ENCODE peak calls at places on chromosomes 6 and 20, in eight cellular contexts. Y is right cardiac atrium, D is adrenal gland, L is dorsolateral prefrontal cortex, R is GM23338, U is tibial nerve, X is ovary, H is spleen. V is an unnamed sample.

GRCh38 chr6:111989743-111990142 is 64.2 kb upstream of the CCN6 start:
- DNase-seq in Y (no peak), D (no peak), L (no peak), R (no peak), U (no peak), X (no peak), H (no peak), V (no peak)

GRCh38 chr6:73548458-73549446 is 27.9 kb upstream of the EEF1A1 start:
- DNase-seq in Y (no peak), D (no peak), L (no peak), R (no peak), U (no peak), X (no peak), H (peak), V (no peak)

GRCh38 chr6:122799916-122800701 is 11.1 kb downstream of the SMPDL3A start:
- DNase-seq in Y (no peak), D (no peak), L (no peak), R (no peak), U (no peak), X (no peak), H (no peak), V (no peak)

GRCh38 chr20:64116541-64117423 is 9.4 kb upstream of the NPBWR2 start:
- DNase-seq in Y (no peak), D (no peak), L (peak), R (peak), U (no peak), X (no peak), H (no peak), V (no peak)

GRCh38 chr6:33343953-33344611 is 26.5 kb upstream of the ZBTB22 start:
- DNase-seq in Y (no peak), D (no peak), L (no peak), R (no peak), U (no peak), X (no peak), H (no peak), V (no peak)

GRCh38 chr6:69337301-69337700 is 459.5 kb downstream of the LMBRD1 start:
- DNase-seq in Y (no peak), D (no peak), L (no peak), R (no peak), U (no peak), X (no peak), H (no peak), V (no peak)

GRCh38 chr6:74182992-74183391 is 487.0 kb downstream of the CD109 start:
- DNase-seq in Y (no peak), D (no peak), L (no peak), R (no peak), U (no peak), X (no peak), H (no peak), V (peak)

GRCh38 chr6:50520862-50521261 is 192.5 kb upstream of the TFAP2D start:
- DNase-seq in Y (no peak), D (no peak), L (no peak), R (peak), U (no peak), X (no peak), H (no peak), V (no peak)

GRCh38 chr6:39821739-39822532 is 29.8 kb downstream of the DAAM2 start:
- DNase-seq in Y (peak), D (no peak), L (peak), R (peak), U (peak), X (peak), H (no peak), V (peak)

GRCh38 chr6:1110164-1110563 is 201.7 kb upstream of the FOXQ1 start:
- DNase-seq in Y (no peak), D (no peak), L (no peak), R (no peak), U (no peak), X (no peak), H (no peak), V (no peak)

GRCh38 chr6:90021701-90022100 is 127.4 kb downstream of the GJA10 start:
- DNase-seq in Y (no peak), D (no peak), L (no peak), R (no peak), U (no peak), X (no peak), H (no peak), V (no peak)

GRCh38 chr6:121526282-121526681 is 90.8 kb downstream of the GJA1 start:
- DNase-seq in Y (no peak), D (no peak), L (no peak), R (no peak), U (no peak), X (no peak), H (no peak), V (no peak)

GRCh38 chr6:142696689-142697088 is 248.3 kb downstream of the HIVEP2 start:
- DNase-seq in Y (peak), D (no peak), L (no peak), R (no peak), U (no peak), X (peak), H (no peak), V (no peak)

GRCh38 chr6:12092762-12093161 is 80.7 kb downstream of the HIVEP1 start:
- DNase-seq in Y (no peak), D (no peak), L (no peak), R (no peak), U (no peak), X (no peak), H (no peak), V (no peak)

GRCh38 chr20:39910536-39910935 is 778.5 kb downstream of the MAFB start:
- DNase-seq in Y (peak), D (peak), L (no peak), R (no peak), U (no peak), X (no peak), H (peak), V (no peak)

DNA sequence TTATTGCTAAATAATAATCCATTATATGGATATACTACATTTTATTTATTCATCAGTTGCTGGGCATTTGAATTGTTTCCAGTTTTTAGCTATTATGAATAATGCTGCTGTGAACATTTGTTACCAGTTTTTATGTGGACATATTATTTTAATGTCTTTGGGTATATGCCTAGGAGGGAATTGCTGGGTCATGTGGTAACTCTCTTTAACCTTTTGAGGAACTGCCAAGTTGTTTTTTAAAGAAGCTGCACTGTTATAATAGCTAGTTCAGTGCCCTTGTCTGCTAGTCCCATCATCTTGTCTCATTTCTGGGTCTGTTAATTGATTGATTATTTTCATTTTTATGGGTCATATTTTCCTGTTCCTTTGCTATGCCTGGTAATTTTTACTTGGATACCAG is 56.3 kb downstream of the FOXO3 start:
- DNase-seq in Y (no peak), D (no peak), L (no peak), R (no peak), U (no peak), X (no peak), H (no peak), V (no peak)
- H3K27ac ChIP-seq in Y (no peak), D (no peak), L (no peak), R (no peak), U (no peak), X (no peak), H (no peak), V (no peak)

GRCh38 chr6:3340891-3341290 is 82.1 kb downstream of the PSMG4 start:
- DNase-seq in Y (no peak), D (no peak), L (no peak), R (peak), U (no peak), X (no peak), H (no peak), V (no peak)

GRCh38 chr6:3343089-3343901 is 84.5 kb downstream of the PSMG4 start:
- DNase-seq in Y (no peak), D (no peak), L (no peak), R (no peak), U (no peak), X (no peak), H (no peak), V (no peak)

GRCh38 chr6:3341467-3341866 is 82.7 kb downstream of the PSMG4 start:
- DNase-seq in Y (peak), D (no peak), L (no peak), R (peak), U (no peak), X (no peak), H (no peak), V (no peak)

GRCh38 chr6:3337521-3338350 is 79.0 kb downstream of the PSMG4 start:
- DNase-seq in Y (no peak), D (no peak), L (no peak), R (peak), U (no peak), X (no peak), H (no peak), V (no peak)

GRCh38 chr6:3340358-3340798 is 81.6 kb downstream of the PSMG4 start:
- DNase-seq in Y (no peak), D (no peak), L (no peak), R (no peak), U (no peak), X (no peak), H (no peak), V (no peak)
- H3K27ac ChIP-seq in Y (no peak), D (peak), L (no peak), R (peak), U (no peak), X (no peak), H (no peak), V (peak)

GRCh38 chr6:156954191-156954590 is 177.0 kb downstream of the ARID1B start:
- DNase-seq in Y (no peak), D (no peak), L (no peak), R (no peak), U (no peak), X (no peak), H (no peak), V (no peak)
- H3K27ac ChIP-seq in Y (no peak), D (no peak), L (no peak), R (no peak), U (no peak), X (no peak), H (no peak), V (no peak)

GRCh38 chr6:26031595-26032386 is 55.4 kb upstream of the HFE start:
- DNase-seq in Y (peak), D (peak), L (peak), R (peak), U (peak), X (peak), H (peak), V (peak)

GRCh38 chr6:26030716-26031115 is 56.5 kb upstream of the HFE start:
- DNase-seq in Y (no peak), D (no peak), L (no peak), R (no peak), U (no peak), X (no peak), H (no peak), V (no peak)

GRCh38 chr6:26029857-26030653 is 57.2 kb upstream of the HFE start:
- DNase-seq in Y (no peak), D (no peak), L (no peak), R (no peak), U (no peak), X (no peak), H (no peak), V (no peak)

GRCh38 chr6:26032387-26033131 is 54.7 kb upstream of the HFE start:
- DNase-seq in Y (no peak), D (no peak), L (no peak), R (peak), U (no peak), X (no peak), H (no peak), V (no peak)

GRCh38 chr6:26031151-26031594 is 56.1 kb upstream of the HFE start:
- DNase-seq in Y (no peak), D (no peak), L (no peak), R (no peak), U (no peak), X (no peak), H (no peak), V (no peak)
- H3K27ac ChIP-seq in Y (no peak), D (peak), L (no peak), R (peak), U (peak), X (no peak), H (peak), V (no peak)

GRCh38 chr20:32192698-32193097 is 14.8 kb downstream of the PLAGL2 start:
- DNase-seq in Y (no peak), D (no peak), L (no peak), R (no peak), U (no peak), X (no peak), H (no peak), V (no peak)

GRCh38 chr20:32189691-32190607 is 17.6 kb downstream of the PLAGL2 start:
- DNase-seq in Y (peak), D (peak), L (peak), R (peak), U (no peak), X (peak), H (peak), V (no peak)

GRCh38 chr20:32190608-32191415 is 16.7 kb downstream of the PLAGL2 start:
- DNase-seq in Y (no peak), D (no peak), L (no peak), R (peak), U (no peak), X (no peak), H (no peak), V (no peak)

GRCh38 chr20:32191873-32192272 is 15.7 kb downstream of the PLAGL2 start:
- DNase-seq in Y (no peak), D (no peak), L (no peak), R (no peak), U (no peak), X (no peak), H (no peak), V (no peak)

DNA sequence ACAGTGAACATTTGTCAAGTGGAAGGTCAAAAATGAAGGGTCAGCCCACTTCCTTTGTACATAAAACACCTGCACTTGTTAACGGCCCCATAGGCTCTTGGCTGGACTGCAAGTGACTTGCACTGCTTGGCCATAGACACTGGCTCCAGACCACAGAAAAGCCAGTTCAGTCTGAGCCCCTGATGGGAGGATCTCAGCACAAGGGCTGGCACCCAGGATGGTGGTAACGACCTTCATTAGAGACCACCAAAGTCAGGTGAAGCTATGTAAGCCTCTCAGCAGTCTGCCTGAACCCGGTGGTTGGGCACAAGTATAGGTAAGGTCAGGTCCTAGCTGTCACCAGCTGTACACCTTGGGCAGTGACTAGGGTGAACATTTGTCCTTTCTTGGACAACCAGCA is 16.1 kb downstream of the PLAGL2 start:
- DNase-seq in Y (no peak), D (no peak), L (no peak), R (no peak), U (no peak), X (no peak), H (no peak), V (no peak)
- H3K27ac ChIP-seq in Y (no peak), D (peak), L (no peak), R (peak), U (peak), X (no peak), H (no peak), V (no peak)

GRCh38 chr6:35057449-35058030 is 83.6 kb downstream of the TCP11 start:
- DNase-seq in Y (no peak), D (no peak), L (no peak), R (no peak), U (no peak), X (no peak), H (peak), V (no peak)
- H3K27ac ChIP-seq in Y (peak), D (peak), L (peak), R (peak), U (no peak), X (no peak), H (no peak), V (no peak)

GRCh38 chr6:158817298-158818007 is 1.7 kb downstream of the EZR start:
- DNase-seq in Y (peak), D (peak), L (no peak), R (peak), U (no peak), X (no peak), H (peak), V (no peak)
- H3K27ac ChIP-seq in Y (peak), D (peak), L (peak), R (peak), U (peak), X (peak), H (peak), V (peak)

GRCh38 chr6:134535831-134536230 is 217.9 kb upstream of the SGK1 start:
- DNase-seq in Y (no peak), D (no peak), L (no peak), R (no peak), U (no peak), X (no peak), H (no peak), V (no peak)
- H3K27ac ChIP-seq in Y (peak), D (no peak), L (no peak), R (no peak), U (no peak), X (no peak), H (no peak), V (peak)

DNA sequence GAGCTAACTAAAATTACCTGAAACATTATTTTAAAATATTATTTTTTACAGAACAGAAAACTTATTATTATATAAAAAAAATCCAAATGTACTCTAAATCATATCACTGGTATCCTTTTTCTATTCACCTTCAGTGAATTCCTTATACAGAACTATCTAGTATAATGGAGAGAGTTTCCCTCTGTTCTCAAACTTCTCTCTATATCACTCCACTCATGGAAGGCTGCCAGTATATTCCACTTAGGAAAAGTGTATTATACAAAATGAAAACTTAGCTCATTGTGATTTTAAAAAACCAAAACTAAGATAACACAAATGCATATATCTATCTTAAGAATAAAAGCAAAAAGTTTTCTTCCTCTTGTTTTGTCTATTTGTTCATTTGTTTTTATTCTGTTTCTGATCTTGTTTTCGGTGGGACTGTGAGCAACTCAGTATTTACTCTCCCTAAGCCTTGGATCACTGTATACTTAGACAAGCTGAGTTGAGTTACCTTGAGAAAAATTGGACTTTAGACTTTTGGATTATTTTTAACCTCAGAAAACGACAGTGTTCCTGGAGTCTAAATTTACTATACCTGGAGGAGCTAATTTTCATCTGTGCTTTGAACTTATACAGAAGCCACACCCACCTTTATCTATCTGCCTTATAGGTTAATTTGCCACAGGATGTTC is 61.4 kb downstream of the GPR63 start:
- DNase-seq in Y (no peak), D (no peak), L (no peak), R (no peak), U (no peak), X (no peak), H (no peak), V (no peak)
- H3K27ac ChIP-seq in Y (no peak), D (no peak), L (no peak), R (no peak), U (no peak), X (no peak), H (no peak), V (no peak)

GRCh38 chr6:7313505-7314165 is 636 bp upstream of the SSR1 start:
- DNase-seq in Y (no peak), D (no peak), L (no peak), R (no peak), U (no peak), X (peak), H (peak), V (no peak)

GRCh38 chr6:7317538-7317937 is 4.5 kb upstream of the SSR1 start:
- DNase-seq in Y (no peak), D (no peak), L (no peak), R (no peak), U (no peak), X (no peak), H (no peak), V (no peak)

GRCh38 chr6:7314414-7314813 is 1.4 kb upstream of the SSR1 start:
- DNase-seq in Y (no peak), D (no peak), L (no peak), R (no peak), U (no peak), X (no peak), H (no peak), V (no peak)

GRCh38 chr6:7316658-7317533 is 3.9 kb upstream of the SSR1 start:
- DNase-seq in Y (no peak), D (no peak), L (no peak), R (peak), U (no peak), X (no peak), H (no peak), V (no peak)

GRCh38 chr6:7315684-7316366 is 2.8 kb upstream of the SSR1 start:
- DNase-seq in Y (no peak), D (no peak), L (no peak), R (no peak), U (no peak), X (no peak), H (no peak), V (no peak)
- H3K27ac ChIP-seq in Y (no peak), D (no peak), L (no peak), R (no peak), U (no peak), X (no peak), H (no peak), V (no peak)